ENCODE peak calls at places on chromosomes 16 and 17, in five cellular contexts. I, V, R, C and Z are unnamed samples.

GRCh38 chr17:67076290-67076689 is 31.9 kb downstream of the CACNG1 start:
- DNase-seq in I (no peak), V (no peak), R (no peak), C (no peak), Z (no peak)

GRCh38 chr17:45668316-45668715 is 115.8 kb upstream of the CRHR1 start:
- DNase-seq in I (no peak), V (no peak), R (no peak), C (no peak), Z (no peak)

GRCh38 chr16:84367297-84367680 is 1.0 kb upstream of the ATP2C2 start:
- DNase-seq in I (no peak), V (no peak), R (no peak), C (no peak), Z (no peak)

GRCh38 chr17:66094727-66095126 is 97.2 kb downstream of the CEP112 start:
- DNase-seq in I (no peak), V (no peak), R (no peak), C (no peak), Z (no peak)

GRCh38 chr17:19986941-19987714 is 9.5 kb upstream of the AKAP10 start:
- DNase-seq in I (no peak), V (no peak), R (no peak), C (no peak), Z (no peak)

GRCh38 chr17:66087073-66087472 is 104.9 kb downstream of the CEP112 start:
- DNase-seq in I (peak; percentile 61), V (no peak), R (no peak), C (no peak), Z (no peak)

GRCh38 chr16:88782454-88783390 is 2.3 kb downstream of the PIEZO1 start:
- DNase-seq in I (peak; percentile 71), V (no peak), R (no peak), C (no peak), Z (no peak)

GRCh38 chr16:88453621-88454314 is 688 bp downstream of the ZFPM1 start:
- DNase-seq in I (no peak), V (peak; percentile 52), R (no peak), C (peak; percentile 56), Z (peak; percentile 32)

GRCh38 chr16:70438325-70438982 is 446 bp downstream of the ST3GAL2 start:
- DNase-seq in I (no peak), V (no peak), R (no peak), C (no peak), Z (no peak)

GRCh38 chr17:27354491-27355081 is 60.7 kb downstream of the WSB1 start:
- DNase-seq in I (peak; percentile 23), V (no peak), R (no peak), C (no peak), Z (no peak)

GRCh38 chr16:50279142-50279865 is 13.0 kb downstream of the ADCY7 start:
- DNase-seq in I (no peak), V (no peak), R (no peak), C (no peak), Z (no peak)

GRCh38 chr17:18626152-18626870 is 17.9 kb downstream of the TBC1D28 start:
- DNase-seq in I (no peak), V (no peak), R (no peak), C (no peak), Z (no peak)

GRCh38 chr16:65268331-65268730 is 146.5 kb upstream of the CDH11 start:
- DNase-seq in I (no peak), V (no peak), R (no peak), C (no peak), Z (no peak)

GRCh38 chr17:31517524-31517923 is 126.0 kb downstream of the RAB11FIP4 start:
- DNase-seq in I (no peak), V (peak; percentile 69), R (no peak), C (no peak), Z (no peak)
- TF ChIP-seq CTCF in I (peak; percentile 19), V (peak; percentile 59), R (no peak), C (no peak), Z (no peak)

DNA sequence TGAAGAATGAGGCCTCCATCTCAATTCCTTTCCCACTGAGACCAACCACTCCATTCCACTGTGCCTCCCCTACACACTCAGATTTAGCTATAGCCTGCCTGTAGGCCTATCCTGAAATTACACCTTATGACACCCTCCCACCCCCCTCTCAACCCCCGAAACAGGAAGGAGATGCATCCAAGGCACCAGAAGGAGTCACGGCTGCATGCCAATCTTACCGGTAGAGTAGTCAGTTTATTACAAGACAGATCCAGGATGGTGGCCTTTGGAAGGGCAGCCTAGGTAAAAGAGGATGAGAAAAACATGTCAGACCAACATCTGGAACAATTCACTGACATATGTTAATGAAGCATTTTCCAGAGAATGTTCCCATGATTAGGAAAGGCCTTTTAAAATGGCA is 2.6 kb downstream of the LRRC59 start:
- DNase-seq in I (peak; percentile 14), V (no peak), R (no peak), C (no peak), Z (no peak)
- TF ChIP-seq CTCF in I (no peak), V (no peak), R (no peak), C (no peak), Z (no peak)

GRCh38 chr17:7328840-7329359 is at the start of gene NEURL4:
- DNase-seq in I (no peak), V (no peak), R (no peak), C (no peak), Z (no peak)
- TF ChIP-seq CTCF in I (peak; percentile 30), V (no peak), R (no peak), C (no peak), Z (no peak)

GRCh38 chr16:80802129-80802528 is 2.3 kb downstream of the CDYL2 start:
- DNase-seq in I (no peak), V (no peak), R (no peak), C (no peak), Z (no peak)

GRCh38 chr16:80804061-80804450 is 342 bp downstream of the CDYL2 start:
- DNase-seq in I (peak; percentile 75), V (no peak), R (no peak), C (no peak), Z (peak; percentile 42)

GRCh38 chr16:80802902-80803301 is 1.5 kb downstream of the CDYL2 start:
- DNase-seq in I (no peak), V (no peak), R (no peak), C (no peak), Z (no peak)

GRCh38 chr16:80804451-80805383 is at the start of gene CDYL2:
- DNase-seq in I (peak; percentile 35), V (peak; percentile 75), R (no peak), C (no peak), Z (peak; percentile 55)

GRCh38 chr16:80803341-80804060 is 897 bp downstream of the CDYL2 start:
- DNase-seq in I (peak; percentile 13), V (peak; percentile 63), R (no peak), C (no peak), Z (peak; percentile 30)
- TF ChIP-seq CTCF in I (peak; percentile 54), V (peak; percentile 72), R (peak; percentile 12), C (no peak), Z (no peak)

GRCh38 chr17:49583889-49584288 is 8.2 kb downstream of the NXPH3 start:
- DNase-seq in I (no peak), V (no peak), R (no peak), C (no peak), Z (no peak)

GRCh38 chr17:49583226-49583625 is 7.6 kb downstream of the NXPH3 start:
- DNase-seq in I (no peak), V (no peak), R (no peak), C (no peak), Z (no peak)

GRCh38 chr17:49582789-49583188 is 7.1 kb downstream of the NXPH3 start:
- DNase-seq in I (no peak), V (no peak), R (no peak), C (no peak), Z (no peak)

GRCh38 chr17:49587366-49588073 is 11.8 kb downstream of the NXPH3 start:
- DNase-seq in I (no peak), V (no peak), R (no peak), C (no peak), Z (no peak)

GRCh38 chr17:49585422-49586027 is 9.9 kb downstream of the NXPH3 start:
- DNase-seq in I (no peak), V (peak; percentile 71), R (no peak), C (no peak), Z (no peak)
- TF ChIP-seq CTCF in I (peak; percentile 7), V (peak; percentile 56), R (peak; percentile 36), C (no peak), Z (no peak)

GRCh38 chr16:69260019-69260418 is 51.1 kb upstream of the VPS4A start:
- DNase-seq in I (no peak), V (no peak), R (no peak), C (no peak), Z (no peak)
- TF ChIP-seq CTCF in I (no peak), V (no peak), R (no peak), C (no peak), Z (no peak)